ENCODE peak calls at places on chromosomes 12 and 14, in nine cellular contexts. G is CD8-positive, alpha-beta T cell; S is left ventricle myocardium inferior; A is body of pancreas; J is cardiac muscle cell; F is right lobe of liver; D is stomach; C is CD8-positive, alpha-beta memory T cell; Q is endothelial cell of umbilical vein. N is an unnamed sample.

GRCh38 chr12:57496822-57497221 is 9.0 kb downstream of the MARS1 start:
- DNase-seq in Q (no peak), S (no peak), G (no peak), D (no peak), F (no peak), J (no peak), A (no peak), C (no peak), N (no peak)

GRCh38 chr12:26466709-26467108 is 271.3 kb downstream of the SSPN start:
- DNase-seq in F (no peak), C (no peak), D (no peak), Q (no peak), S (no peak), G (no peak), J (no peak), A (no peak), N (no peak)

GRCh38 chr14:104239866-104240301 is 101.5 kb downstream of the KIF26A start:
- DNase-seq in J (no peak), C (no peak), A (peak; percentile 11), Q (no peak), F (peak; percentile 5), S (no peak), D (peak; percentile 24), G (no peak), N (no peak)

GRCh38 chr14:102238766-102239165 is 66.2 kb downstream of the MOK start:
- DNase-seq in G (no peak), J (no peak), A (no peak), S (no peak), F (no peak), C (no peak), Q (no peak), D (no peak), N (no peak)

GRCh38 chr14:53409974-53410373 is 256.9 kb upstream of the DDHD1 start:
- DNase-seq in F (no peak), J (no peak), G (no peak), D (no peak), Q (no peak), S (no peak), C (no peak), A (no peak), N (no peak)

GRCh38 chr14:91731018-91731417 is 868 bp downstream of the CATSPERB start:
- DNase-seq in C (no peak), F (no peak), A (no peak), Q (no peak), J (no peak), G (no peak), S (no peak), D (no peak), N (peak; percentile 35)

GRCh38 chr12:106051853-106052531 is 86.8 kb downstream of the NUAK1 start:
- DNase-seq in Q (no peak), A (no peak), G (no peak), C (no peak), J (no peak), S (no peak), F (no peak), D (no peak), N (no peak)

GRCh38 chr12:130424858-130425697 is 87.4 kb downstream of the PIWIL1 start:
- DNase-seq in S (no peak), C (no peak), J (no peak), G (no peak), A (no peak), F (no peak), Q (no peak), D (no peak), N (no peak)

GRCh38 chr12:50197297-50197727 is 30.1 kb upstream of the CERS5 start:
- DNase-seq in S (no peak), G (no peak), C (no peak), Q (peak; percentile 48), J (no peak), D (no peak), A (no peak), F (no peak), N (no peak)

GRCh38 chr12:42144424-42145196 is at the start of gene GXYLT1:
- DNase-seq in J (peak; percentile 95), Q (peak; percentile 95), G (peak; percentile 75), F (peak; percentile 96), S (peak; percentile 93), A (peak; percentile 93), C (peak; percentile 81), D (peak; percentile 94), N (peak; percentile 97)

DNA sequence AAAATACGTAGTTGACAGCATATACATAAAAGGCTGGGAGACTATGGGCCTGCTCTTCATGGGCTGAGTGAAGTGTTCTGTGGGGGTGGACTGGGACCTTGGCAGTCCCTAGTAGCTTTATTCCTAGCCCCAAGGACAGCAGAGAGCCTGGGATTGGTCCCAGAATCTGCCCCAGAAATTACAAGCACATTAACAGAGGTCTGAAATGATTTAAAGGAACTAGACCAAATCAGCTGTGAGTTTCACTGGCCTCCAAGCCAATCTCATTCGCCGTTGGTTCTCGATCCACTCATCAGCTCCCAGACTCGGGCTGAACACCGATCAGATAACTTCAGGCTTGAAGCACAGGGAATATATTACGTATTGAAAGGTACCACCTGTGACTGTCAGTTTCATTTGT is 77.0 kb upstream of the PSMC1 start:
- DNase-seq in J (peak; percentile 10), G (no peak), A (no peak), D (no peak), F (no peak), C (no peak), Q (no peak), S (no peak), N (no peak)
- H3K4me1 ChIP-seq in J (peaks cover 18% of the 10 kb centered on the region), G (no peaks in the 10 kb centered on the region), A (no peaks in the 10 kb centered on the region), D (no peaks in the 10 kb centered on the region), F (no peaks in the 10 kb centered on the region), C (no peaks in the 10 kb centered on the region), Q (no peaks in the 10 kb centered on the region), S (peaks cover 16% of the 10 kb centered on the region), N (peaks cover 4% of the 10 kb centered on the region)

GRCh38 chr14:71140157-71140556 is 232.9 kb downstream of the PCNX1 start:
- DNase-seq in S (no peak), A (no peak), J (no peak), D (no peak), G (no peak), Q (no peak), C (no peak), F (no peak), N (no peak)

GRCh38 chr14:71137536-71138235 is 230.4 kb downstream of the PCNX1 start:
- DNase-seq in Q (no peak), F (no peak), G (no peak), A (no peak), C (no peak), J (no peak), S (no peak), D (no peak), N (no peak)

GRCh38 chr14:71141701-71142374 is 234.6 kb downstream of the PCNX1 start:
- DNase-seq in Q (no peak), G (no peak), F (no peak), J (no peak), S (no peak), C (no peak), A (no peak), D (no peak), N (peak; percentile 29)

GRCh38 chr14:71138236-71139057 is 231.2 kb downstream of the PCNX1 start:
- DNase-seq in S (no peak), J (no peak), C (no peak), G (no peak), D (no peak), Q (no peak), F (no peak), A (no peak), N (no peak)

GRCh38 chr14:71139058-71139946 is 232.0 kb downstream of the PCNX1 start:
- DNase-seq in J (peak; percentile 66), Q (peak; percentile 46), A (peak; percentile 50), C (peak; percentile 68), D (peak; percentile 54), S (peak; percentile 37), G (peak; percentile 56), F (peak; percentile 49), N (peak; percentile 80)
- H3K4me1 ChIP-seq in J (no peaks in the 10 kb centered on the region), Q (peaks cover 15% of the 10 kb centered on the region), A (peaks cover 6% of the 10 kb centered on the region), C (peaks cover 18% of the 10 kb centered on the region), D (peaks cover 18% of the 10 kb centered on the region), S (peaks cover 5% of the 10 kb centered on the region), G (peaks cover 18% of the 10 kb centered on the region), F (no peaks in the 10 kb centered on the region), N (peaks cover 40% of the 10 kb centered on the region)

GRCh38 chr12:47811070-47811391 is 8.7 kb downstream of the HDAC7 start:
- DNase-seq in D (no peak), G (no peak), Q (no peak), J (peak; percentile 28), A (no peak), S (no peak), F (no peak), C (no peak), N (no peak)

GRCh38 chr12:47814539-47815170 is 5.0 kb downstream of the HDAC7 start:
- DNase-seq in G (no peak), F (no peak), J (no peak), Q (no peak), A (no peak), C (no peak), S (no peak), D (no peak), N (no peak)

GRCh38 chr12:47812797-47813490 is 6.8 kb downstream of the HDAC7 start:
- DNase-seq in C (peak; percentile 93), F (peak; percentile 85), G (peak; percentile 93), S (peak; percentile 91), D (peak; percentile 85), A (peak; percentile 85), J (peak; percentile 94), Q (peak; percentile 87), N (peak; percentile 72)

GRCh38 chr12:47813491-47814196 is 6.1 kb downstream of the HDAC7 start:
- DNase-seq in Q (peak; percentile 55), S (no peak), F (no peak), A (no peak), D (no peak), G (no peak), C (no peak), J (peak; percentile 33), N (no peak)

GRCh38 chr12:47811581-47812484 is 7.9 kb downstream of the HDAC7 start:
- DNase-seq in F (no peak), A (no peak), C (no peak), S (peak; percentile 70), Q (peak; percentile 83), J (no peak), D (no peak), G (no peak), N (no peak)
- H3K4me1 ChIP-seq in F (no peaks in the 10 kb centered on the region), A (peaks cover 75% of the 10 kb centered on the region), C (peaks cover 94% of the 10 kb centered on the region), S (peaks cover 98% of the 10 kb centered on the region), Q (peaks cover 91% of the 10 kb centered on the region), J (peaks cover 76% of the 10 kb centered on the region), D (peaks cover 100% of the 10 kb centered on the region), G (peaks cover 95% of the 10 kb centered on the region), N (peaks cover 38% of the 10 kb centered on the region)

GRCh38 chr14:60565211-60565610 is 56.3 kb downstream of the SIX6 start:
- DNase-seq in J (no peak), C (no peak), F (no peak), S (no peak), Q (no peak), A (no peak), G (no peak), D (no peak), N (peak; percentile 53)

GRCh38 chr14:60561845-60562746 is 53.1 kb downstream of the SIX6 start:
- DNase-seq in J (peak; percentile 79), S (no peak), A (peak; percentile 37), Q (peak; percentile 59), C (no peak), F (no peak), G (no peak), D (peak; percentile 44), N (peak; percentile 94)

GRCh38 chr14:60563113-60563512 is 54.2 kb downstream of the SIX6 start:
- DNase-seq in A (no peak), J (no peak), D (no peak), C (no peak), Q (no peak), S (no peak), F (no peak), G (no peak), N (no peak)
- H3K4me1 ChIP-seq in A (no peaks in the 10 kb centered on the region), J (no peaks in the 10 kb centered on the region), D (peaks cover 22% of the 10 kb centered on the region), C (no peaks in the 10 kb centered on the region), Q (no peaks in the 10 kb centered on the region), S (no peaks in the 10 kb centered on the region), F (no peaks in the 10 kb centered on the region), G (no peaks in the 10 kb centered on the region), N (peaks cover 4% of the 10 kb centered on the region)

GRCh38 chr12:46491548-46491947 is 119.0 kb upstream of the SLC38A2 start:
- DNase-seq in J (no peak), F (no peak), G (no peak), C (no peak), S (no peak), D (no peak), A (no peak), Q (peak; percentile 86), N (no peak)
- H3K4me1 ChIP-seq in J (peaks cover 11% of the 10 kb centered on the region), F (no peaks in the 10 kb centered on the region), G (no peaks in the 10 kb centered on the region), C (no peaks in the 10 kb centered on the region), S (peaks cover 54% of the 10 kb centered on the region), D (peaks cover 63% of the 10 kb centered on the region), A (peaks cover 23% of the 10 kb centered on the region), Q (peaks cover 43% of the 10 kb centered on the region), N (peaks cover 48% of the 10 kb centered on the region)

N was measured in PC-3.